ENCODE peak calls at places on chromosomes 3 and 15, in eight cellular contexts. R is stimulated activated CD4-positive, alpha-beta T cell treated with anti-CD3 and anti-CD28 coated beads, Interleukin-2, amount 100 ng/mL, for 24 hours; D is CD4-positive, alpha-beta T cell; I is AG10803; Z is AG08395; S is cardiac muscle cell; B is BE2C; V is DMS79. W is an unnamed sample.

GRCh38 chr3:71290301-71290700 is 293.2 kb downstream of the FOXP1 start:
- DNase-seq in R (no peak), D (no peak), I (no peak), Z (no peak), S (no peak), B (no peak), V (no peak), W (no peak)

GRCh38 chr15:69059170-69059943 is 44.9 kb downstream of the NOX5 start:
- DNase-seq in R (peak), D (peak), I (peak), Z (peak), S (peak), B (peak), V (peak), W (peak)

GRCh38 chr3:55000946-55001345 is 73.1 kb upstream of the LRTM1 start:
- DNase-seq in R (no peak), D (no peak), I (no peak), Z (no peak), S (no peak), B (no peak), V (no peak), W (no peak)

GRCh38 chr3:21751891-21752290 is 881 bp upstream of the ZNF385D start:
- DNase-seq in R (no peak), D (no peak), I (no peak), Z (no peak), S (no peak), B (no peak), V (no peak), W (no peak)

GRCh38 chr3:61381745-61382392 is 130.6 kb upstream of the FHIT start:
- DNase-seq in R (no peak), D (no peak), I (peak), Z (peak), S (peak), B (no peak), V (no peak), W (no peak)

GRCh38 chr3:126180477-126181397 is at the start of gene ALDH1L1:
- DNase-seq in R (no peak), D (no peak), I (peak), Z (no peak), S (peak), B (peak), V (peak), W (no peak)

GRCh38 chr15:92603743-92604470 is 51.7 kb downstream of the FAM174B start:
- DNase-seq in R (no peak), D (no peak), I (peak), Z (no peak), S (no peak), B (no peak), V (no peak), W (no peak)

GRCh38 chr3:23761440-23761896 is 44.3 kb upstream of the UBE2E1 start:
- DNase-seq in R (no peak), D (no peak), I (no peak), Z (peak), S (peak), B (peak), V (no peak), W (no peak)

GRCh38 chr3:27147215-27147614 is 222.0 kb downstream of the NEK10 start:
- DNase-seq in R (no peak), D (no peak), I (no peak), Z (no peak), S (no peak), B (no peak), V (no peak), W (no peak)

GRCh38 chr3:53102601-53103147 is 27.6 kb downstream of the RFT1 start:
- DNase-seq in R (peak), D (peak), I (peak), Z (peak), S (no peak), B (no peak), V (no peak), W (no peak)